ENCODE peak calls at places on chromosomes 12 and 14, in seven cellular contexts. L is SK-N-SH treated with all-trans-retinoic acid at 6 μM for 48 hours; B is pancreas; J is naive thymus-derived CD8-positive, alpha-beta T cell; Y is psoas muscle; F is activated CD4-positive, alpha-beta T cell treated with anti-CD3 and anti-CD28 coated beads for 36 hours; U is upper lobe of right lung. A is an unnamed sample.

GRCh38 chr12:31658743-31659086 is 773 bp upstream of the ETFBKMT start:
- ATAC-seq in L (peak), B (peak), J (peak), Y (peak), F (peak), U (no peak), A (peak)

GRCh38 chr14:105077649-105077995 is 12.4 kb upstream of the GPR132 start:
- ATAC-seq in L (no peak), B (no peak), J (no peak), Y (no peak), F (no peak), U (no peak), A (no peak)

GRCh38 chr14:58607571-58608317 is 30.0 kb upstream of the DACT1 start:
- ATAC-seq in L (peak), B (no peak), J (no peak), Y (no peak), F (no peak), U (no peak), A (no peak)

GRCh38 chr14:72553161-72553560 is 340.7 kb downstream of the DPF3 start:
- ATAC-seq in L (no peak), B (no peak), J (no peak), Y (no peak), F (no peak), U (no peak), A (no peak)

GRCh38 chr12:25433024-25433423 is 120.1 kb downstream of the LMNTD1 start:
- ATAC-seq in L (peak), B (no peak), J (no peak), Y (no peak), F (no peak), U (peak), A (no peak)

GRCh38 chr12:125100551-125101434 is 35.6 kb downstream of the AACS start:
- ATAC-seq in L (no peak), B (peak), J (no peak), Y (no peak), F (no peak), U (no peak), A (no peak)

GRCh38 chr14:47235619-47236018 is 439.8 kb downstream of the MDGA2 start:
- ATAC-seq in L (no peak), B (no peak), J (no peak), Y (no peak), F (no peak), U (no peak), A (no peak)

GRCh38 chr14:78469947-78470346 is 299.8 kb downstream of the NRXN3 start:
- ATAC-seq in L (no peak), B (no peak), J (no peak), Y (peak), F (no peak), U (no peak), A (no peak)

GRCh38 chr14:68229423-68229831 is 409.8 kb downstream of the RAD51B start:
- ATAC-seq in L (no peak), B (no peak), J (no peak), Y (no peak), F (peak), U (no peak), A (peak)

GRCh38 chr14:94483071-94483451 is 7.1 kb upstream of the SERPINA9 start:
- ATAC-seq in L (no peak), B (no peak), J (no peak), Y (no peak), F (no peak), U (no peak), A (no peak)

GRCh38 chr14:75825147-75825592 is 156.6 kb downstream of the TGFB3 start:
- ATAC-seq in L (no peak), B (peak), J (no peak), Y (no peak), F (no peak), U (no peak), A (no peak)

GRCh38 chr12:12405882-12406281 is 49.0 kb downstream of the BORCS5 start:
- ATAC-seq in L (no peak), B (peak), J (no peak), Y (peak), F (no peak), U (peak), A (no peak)

A was measured in activated T-helper 17 cell treated with anti-CD3 and anti-CD28 coated beads, Interleukin-2, amount 50 U/mL, for 72 hours.